ENCODE peak calls at places on chromosomes 11 and 22, in five cellular contexts. B is H9, K is trophoblast cell, N is H1, R is mesenchymal stem cell. J is an unnamed sample.

GRCh38 chr11:23205156-23205871 is 345.0 kb upstream of the CCDC179 start:
- DNase-seq in N (no peak), R (peak), B (no peak), K (no peak), J (no peak)

GRCh38 chr22:38860291-38861169 is 11.5 kb downstream of the CBX6 start:
- DNase-seq in R (no peak), N (no peak), B (peak), K (no peak), J (no peak)

GRCh38 chr11:114610984-114611944 is 15.7 kb upstream of the NXPE4 start:
- DNase-seq in N (no peak), B (no peak), R (peak), K (no peak), J (no peak)

GRCh38 chr22:40637181-40638150 is 947 bp upstream of the MRTFA start:
- DNase-seq in R (no peak), K (peak), B (no peak), N (no peak), J (no peak)

GRCh38 chr11:125404136-125404810 is 91.8 kb downstream of the FEZ1 start:
- DNase-seq in B (peak), N (no peak), K (no peak), R (peak), J (peak)

GRCh38 chr11:109914038-109914437 is 179.2 kb upstream of the ZC3H12C start:
- DNase-seq in B (no peak), N (no peak), R (no peak), K (peak), J (no peak)

GRCh38 chr22:24066872-24067271 is 55.8 kb downstream of the CABIN1 start:
- DNase-seq in N (no peak), R (no peak), B (no peak), K (no peak), J (no peak)

GRCh38 chr22:24418786-24419479 is 8.5 kb upstream of the ADORA2A start:
- DNase-seq in B (no peak), K (no peak), N (no peak), R (no peak), J (no peak)

GRCh38 chr11:35167451-35167954 is 28.5 kb downstream of the CD44 start:
- DNase-seq in B (no peak), R (no peak), N (no peak), K (no peak), J (no peak)

DNA sequence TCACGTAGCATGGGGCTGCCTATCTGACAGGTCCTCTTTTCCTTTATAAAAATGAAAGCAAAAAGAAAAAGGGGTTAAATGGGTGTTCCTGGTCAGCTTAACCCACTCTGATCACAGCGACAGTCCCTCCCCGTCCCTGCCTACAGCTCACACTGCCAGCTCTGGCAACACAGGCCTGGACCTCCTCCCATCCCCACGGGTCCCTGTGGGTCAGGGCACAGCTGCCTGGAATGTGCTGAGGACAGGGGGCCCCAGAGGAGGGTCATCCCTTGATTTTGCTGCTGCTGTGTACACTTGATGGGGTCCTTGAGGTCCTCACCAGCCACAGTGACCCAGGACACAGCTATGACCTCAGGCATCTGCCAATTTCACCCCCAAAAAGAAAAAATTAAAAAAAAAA is 29.6 kb upstream of the CYP2D6 start:
- DNase-seq in R (no peak), B (no peak), K (no peak), N (no peak), J (no peak)
- H2BK12ac ChIP-seq in R (no peak), B (no peak), K (no peak), N (no peak), J (no peak)

GRCh38 chr11:850777-851762 is 8.4 kb downstream of the TSPAN4 start:
- DNase-seq in B (peak), N (no peak), K (no peak), R (no peak), J (no peak)
- H2AK5ac ChIP-seq in B (no peak), N (no peak), K (no peak), R (no peak), J (peak)

GRCh38 chr11:71329165-71329510 is 76.8 kb upstream of the SHANK2 start:
- DNase-seq in B (no peak), R (no peak), K (no peak), N (no peak), J (no peak)
- H2BK12ac ChIP-seq in B (no peak), R (no peak), K (no peak), N (no peak), J (no peak)

DNA sequence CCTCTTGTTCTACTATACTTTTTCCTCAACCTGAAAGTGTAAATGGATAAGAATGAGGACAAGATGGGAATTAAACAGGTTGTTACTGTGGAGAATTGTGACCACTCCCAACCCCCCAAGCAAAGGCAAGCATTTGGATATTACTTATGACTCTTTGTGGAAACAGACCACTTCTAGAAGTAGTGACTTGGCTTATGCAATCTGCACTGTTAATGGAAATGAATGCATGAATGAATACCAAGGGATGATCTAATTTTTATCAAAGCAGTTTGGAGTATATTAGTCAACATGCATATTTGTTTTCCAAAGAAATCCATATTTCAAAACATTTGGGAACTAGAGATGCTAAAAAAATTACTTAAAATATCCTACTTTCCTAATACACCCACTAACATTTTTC is 35.3 kb downstream of the AMOTL1 start:
- DNase-seq in N (no peak), B (no peak), R (no peak), K (no peak), J (no peak)
- H2AK5ac ChIP-seq in N (no peak), B (no peak), R (no peak), K (no peak), J (no peak)

GRCh38 chr11:88170680-88171079 is 4.6 kb downstream of the RAB38 start:
- DNase-seq in B (no peak), N (no peak), K (no peak), R (no peak), J (no peak)
- H2BK12ac ChIP-seq in B (no peak), N (no peak), K (no peak), R (no peak), J (no peak)

GRCh38 chr11:133175111-133175510 is 357.2 kb downstream of the OPCML start:
- DNase-seq in B (no peak), K (no peak), N (no peak), R (no peak), J (no peak)
- H2AK5ac ChIP-seq in B (no peak), K (no peak), N (no peak), R (no peak), J (no peak)

GRCh38 chr11:122853971-122854446 is 15.7 kb downstream of the CRTAM start:
- DNase-seq in K (peak), B (peak), N (no peak), R (peak), J (peak)
- H2BK12ac ChIP-seq in K (no peak), B (no peak), N (no peak), R (no peak), J (no peak)

DNA sequence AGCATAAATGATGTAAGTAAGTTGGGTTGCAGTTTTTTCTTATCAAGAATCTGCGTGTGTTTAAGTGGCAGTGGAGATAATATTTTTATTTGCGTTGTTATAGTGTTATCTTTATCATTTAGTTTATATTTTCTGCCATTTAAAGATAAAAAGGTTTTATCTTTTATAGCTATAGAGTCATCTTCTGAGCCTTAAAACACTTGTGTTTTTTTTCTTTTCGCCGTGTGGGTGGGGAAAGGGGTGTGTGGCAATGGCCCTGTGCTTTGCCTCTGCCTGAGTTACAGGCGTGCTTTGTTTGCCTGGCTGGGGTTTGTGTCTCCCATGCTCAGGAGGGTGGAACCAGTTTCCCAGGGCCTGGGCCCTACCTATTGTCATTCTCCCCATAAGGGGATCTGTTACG is 16.2 kb downstream of the ARHGEF12 start:
- DNase-seq in R (no peak), B (no peak), N (no peak), K (no peak), J (no peak)
- H2AK5ac ChIP-seq in R (peak), B (no peak), N (no peak), K (no peak), J (no peak)

J was measured in neuronal stem cell.